ENCODE peak calls at places on chromosomes 1 and 21, in six cellular contexts. One of them, this sample, is unnamed.

GRCh38 chr1:184820218-184820720 is 65.6 kb upstream of the EDEM3 start:
- DNase-seq in M059J: no peak
- DNase-seq in stimulated activated CD4-positive, alpha-beta T cell treated with anti-CD3 and anti-CD28 coated beads, Interleukin-15, amount 100 ng/mL, for 1 hour: no peak
- DNase-seq in H4: no peak
- DNase-seq in T-helper 17 cell: no peak
- DNase-seq in cerebellar cortex: no peak
- DNase-seq in this sample: no peak

GRCh38 chr21:17552410-17552809 is 39.6 kb downstream of the CXADR start:
- DNase-seq in cerebellar cortex: no peak
- DNase-seq in H4: no peak
- DNase-seq in stimulated activated CD4-positive, alpha-beta T cell treated with anti-CD3 and anti-CD28 coated beads, Interleukin-15, amount 100 ng/mL, for 1 hour: no peak
- DNase-seq in T-helper 17 cell: no peak
- DNase-seq in M059J: no peak
- DNase-seq in this sample: no peak

GRCh38 chr1:176241385-176242015 is 34.4 kb upstream of the COP1 start:
- DNase-seq in stimulated activated CD4-positive, alpha-beta T cell treated with anti-CD3 and anti-CD28 coated beads, Interleukin-15, amount 100 ng/mL, for 1 hour: no peak
- DNase-seq in cerebellar cortex: no peak
- DNase-seq in M059J: peak
- DNase-seq in T-helper 17 cell: no peak
- DNase-seq in H4: peak
- DNase-seq in this sample: peak

GRCh38 chr1:235079443-235079967 is 49.1 kb downstream of the TOMM20 start:
- DNase-seq in cerebellar cortex: peak
- DNase-seq in M059J: peak
- DNase-seq in stimulated activated CD4-positive, alpha-beta T cell treated with anti-CD3 and anti-CD28 coated beads, Interleukin-15, amount 100 ng/mL, for 1 hour: no peak
- DNase-seq in H4: no peak
- DNase-seq in T-helper 17 cell: no peak
- DNase-seq in this sample: no peak

GRCh38 chr1:91428182-91428798 is 23.7 kb upstream of the HFM1 start:
- DNase-seq in stimulated activated CD4-positive, alpha-beta T cell treated with anti-CD3 and anti-CD28 coated beads, Interleukin-15, amount 100 ng/mL, for 1 hour: no peak
- DNase-seq in H4: no peak
- DNase-seq in cerebellar cortex: no peak
- DNase-seq in T-helper 17 cell: no peak
- DNase-seq in M059J: peak
- DNase-seq in this sample: no peak

GRCh38 chr1:154422521-154422920 is 17.4 kb downstream of the IL6R start:
- DNase-seq in M059J: no peak
- DNase-seq in H4: no peak
- DNase-seq in stimulated activated CD4-positive, alpha-beta T cell treated with anti-CD3 and anti-CD28 coated beads, Interleukin-15, amount 100 ng/mL, for 1 hour: no peak
- DNase-seq in cerebellar cortex: no peak
- DNase-seq in T-helper 17 cell: no peak
- DNase-seq in this sample: no peak

GRCh38 chr1:110319332-110320167 is 19.6 kb upstream of the RBM15 start:
- DNase-seq in M059J: no peak
- DNase-seq in H4: no peak
- DNase-seq in stimulated activated CD4-positive, alpha-beta T cell treated with anti-CD3 and anti-CD28 coated beads, Interleukin-15, amount 100 ng/mL, for 1 hour: no peak
- DNase-seq in cerebellar cortex: no peak
- DNase-seq in T-helper 17 cell: no peak
- DNase-seq in this sample: no peak

GRCh38 chr1:62951441-62951840 is 167.5 kb downstream of the ATG4C start:
- DNase-seq in M059J: no peak
- DNase-seq in cerebellar cortex: no peak
- DNase-seq in stimulated activated CD4-positive, alpha-beta T cell treated with anti-CD3 and anti-CD28 coated beads, Interleukin-15, amount 100 ng/mL, for 1 hour: no peak
- DNase-seq in H4: no peak
- DNase-seq in T-helper 17 cell: no peak
- DNase-seq in this sample: no peak

This sample was measured in erythroblast.